ENCODE peak calls at places on chromosome 21, in six cellular contexts. J, U, O, T, P and C are unnamed samples.

GRCh38 chr21:45574691-45575090 is 32.5 kb upstream of the SLC19A1 start:
- DNase-seq in J (no peak), P (no peak), U (no peak), T (no peak), O (no peak), C (no peak)

GRCh38 chr21:17387030-17387617 is 125.7 kb upstream of the CXADR start:
- DNase-seq in U (peak), J (peak), P (peak), O (peak), T (peak), C (peak)

GRCh38 chr21:17491716-17492414 is 21.0 kb upstream of the CXADR start:
- DNase-seq in T (peak), U (no peak), J (peak), P (no peak), O (peak), C (no peak)

GRCh38 chr21:15062566-15062965 is 2.2 kb downstream of the NRIP1 start:
- DNase-seq in O (peak), T (no peak), P (no peak), U (no peak), J (no peak), C (peak)

GRCh38 chr21:14968821-14969220 is 96.0 kb downstream of the NRIP1 start:
- DNase-seq in J (no peak), U (no peak), T (no peak), P (no peak), O (peak), C (no peak)

GRCh38 chr21:45435405-45435981 is 30.5 kb downstream of the COL18A1 start:
- DNase-seq in U (no peak), P (no peak), J (no peak), T (no peak), O (no peak), C (no peak)

GRCh38 chr21:45317401-45318145 is 29.9 kb upstream of the POFUT2 start:
- DNase-seq in P (no peak), T (no peak), J (no peak), O (peak), U (no peak), C (no peak)

GRCh38 chr21:35678393-35678792 is 381.9 kb downstream of the SETD4 start:
- DNase-seq in T (no peak), J (no peak), P (no peak), O (no peak), U (no peak), C (no peak)

GRCh38 chr21:17613242-17613676 is 558 bp upstream of the BTG3 start:
- DNase-seq in O (peak), P (no peak), T (peak), U (peak), J (peak), C (peak)

GRCh38 chr21:15415541-15416261 is 314.1 kb upstream of the USP25 start:
- DNase-seq in T (no peak), U (no peak), O (peak), J (peak), P (no peak), C (no peak)

GRCh38 chr21:16072692-16073091 is 342.9 kb downstream of the USP25 start:
- DNase-seq in P (no peak), T (peak), O (peak), U (no peak), J (no peak), C (no peak)

GRCh38 chr21:27477321-27477720 is 510.4 kb upstream of the ADAMTS5 start:
- DNase-seq in P (no peak), U (no peak), O (no peak), T (no peak), J (no peak), C (no peak)

GRCh38 chr21:27480841-27481261 is 514.0 kb upstream of the ADAMTS5 start:
- DNase-seq in P (no peak), U (no peak), T (no peak), O (peak), J (no peak), C (no peak)

GRCh38 chr21:27475363-27475955 is 508.6 kb upstream of the ADAMTS5 start:
- DNase-seq in U (no peak), O (no peak), J (no peak), T (no peak), P (no peak), C (no peak)

DNA sequence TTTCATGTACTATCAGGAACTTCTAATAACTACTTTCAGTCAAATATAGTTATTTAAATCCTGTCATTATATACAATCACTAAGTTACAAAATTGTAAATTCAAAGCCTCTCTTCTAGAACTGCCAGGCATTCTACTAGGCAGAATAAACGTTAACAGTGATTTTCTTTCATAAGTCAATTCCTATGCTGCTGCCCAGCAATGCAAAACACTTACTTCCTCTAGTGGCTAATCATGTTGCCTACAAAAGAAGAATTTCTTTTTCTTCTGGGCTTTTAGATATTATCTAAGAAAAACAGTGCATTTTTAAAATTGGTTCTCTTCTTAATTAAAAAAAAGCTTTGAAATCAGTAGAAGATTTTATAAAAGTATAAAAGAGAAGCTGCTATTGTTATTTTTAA is 509.8 kb upstream of the ADAMTS5 start:
- DNase-seq in T (peak), U (no peak), O (peak), P (no peak), J (peak), C (no peak)
- TF ChIP-seq CTCF in T (peak), U (no peak), O (peak), P (peak), J (peak), C (no peak)

GRCh38 chr21:37658994-37659458 is 257.2 kb downstream of the KCNJ6 start:
- DNase-seq in J (peak), O (peak), T (peak), P (no peak), U (no peak), C (no peak)
- TF ChIP-seq CTCF in J (no peak), O (peak), T (peak), P (no peak), U (peak), C (no peak)

GRCh38 chr21:43797925-43798715 is 8.7 kb downstream of the RRP1 start:
- DNase-seq in O (no peak), P (no peak), J (no peak), T (no peak), U (no peak), C (no peak)
- TF ChIP-seq CTCF in O (no peak), P (no peak), J (no peak), T (no peak), U (no peak), C (no peak)

GRCh38 chr21:20445971-20446370 is 552.2 kb upstream of the NCAM2 start:
- DNase-seq in J (no peak), T (no peak), O (no peak), U (no peak), P (no peak), C (no peak)

DNA sequence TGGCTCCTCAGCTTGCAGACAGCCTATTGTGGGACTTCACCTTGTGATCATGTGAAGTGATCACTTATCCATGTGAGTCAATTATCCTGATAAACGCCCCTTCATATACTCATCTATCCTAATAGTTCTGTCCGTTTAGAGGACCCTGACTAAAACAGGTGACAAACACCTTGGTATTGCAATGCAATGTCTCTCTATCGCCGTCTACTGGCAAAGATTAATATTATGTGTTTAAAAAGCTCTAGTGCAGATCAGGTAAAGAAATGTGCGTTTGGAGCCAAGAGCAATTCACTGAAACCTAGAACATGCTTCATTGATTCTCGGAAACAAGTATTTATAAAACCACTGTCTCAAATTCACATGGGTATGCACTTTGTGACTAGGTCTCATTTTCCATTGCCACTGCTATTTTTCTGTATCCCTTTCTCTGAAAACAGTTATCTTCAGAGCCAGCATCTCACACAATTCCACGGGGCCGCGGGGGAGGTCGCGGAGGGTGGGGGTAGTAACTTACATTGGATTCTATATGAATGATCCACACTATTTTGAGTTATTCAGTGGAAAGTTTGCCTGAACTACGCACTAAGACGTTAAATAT is 554.6 kb upstream of the NCAM2 start:
- DNase-seq in U (no peak), P (no peak), J (no peak), T (peak), O (no peak), C (no peak)
- TF ChIP-seq CTCF in U (no peak), P (peak), J (peak), T (peak), O (peak), C (no peak)

GRCh38 chr21:33817663-33818433 is 97.8 kb downstream of the ATP5PO start:
- DNase-seq in T (no peak), O (no peak), U (no peak), J (peak), P (peak), C (no peak)
- TF ChIP-seq CTCF in T (no peak), O (no peak), U (no peak), J (no peak), P (no peak), C (no peak)

GRCh38 chr21:42288962-42289361 is 26.2 kb downstream of the TFF3 start:
- DNase-seq in P (no peak), T (no peak), U (no peak), J (no peak), O (no peak), C (no peak)

GRCh38 chr21:42287193-42288083 is 27.8 kb downstream of the TFF3 start:
- DNase-seq in P (no peak), J (no peak), O (no peak), U (no peak), T (no peak), C (no peak)

GRCh38 chr21:42291751-42292562 is 23.3 kb downstream of the TFF3 start:
- DNase-seq in U (no peak), T (no peak), J (no peak), P (no peak), O (no peak), C (no peak)

GRCh38 chr21:42291003-42291750 is 24.0 kb downstream of the TFF3 start:
- DNase-seq in U (no peak), J (no peak), O (no peak), P (no peak), T (no peak), C (no peak)

GRCh38 chr21:42289926-42290325 is 25.3 kb downstream of the TFF3 start:
- DNase-seq in O (no peak), U (no peak), J (peak), T (no peak), P (no peak), C (no peak)
- TF ChIP-seq CTCF in O (no peak), U (no peak), J (no peak), T (no peak), P (no peak), C (no peak)

GRCh38 chr21:44067011-44067839 is 40.0 kb upstream of the PWP2 start:
- DNase-seq in P (no peak), T (peak), J (no peak), U (no peak), O (no peak), C (no peak)
- TF ChIP-seq CTCF in P (no peak), T (no peak), J (no peak), U (no peak), O (no peak), C (no peak)

GRCh38 chr21:42862774-42863503 is 16.4 kb downstream of the WDR4 start:
- DNase-seq in P (no peak), T (peak), J (no peak), U (peak), O (no peak), C (no peak)
- TF ChIP-seq CTCF in P (no peak), T (no peak), J (no peak), U (no peak), O (no peak), C (no peak)

DNA sequence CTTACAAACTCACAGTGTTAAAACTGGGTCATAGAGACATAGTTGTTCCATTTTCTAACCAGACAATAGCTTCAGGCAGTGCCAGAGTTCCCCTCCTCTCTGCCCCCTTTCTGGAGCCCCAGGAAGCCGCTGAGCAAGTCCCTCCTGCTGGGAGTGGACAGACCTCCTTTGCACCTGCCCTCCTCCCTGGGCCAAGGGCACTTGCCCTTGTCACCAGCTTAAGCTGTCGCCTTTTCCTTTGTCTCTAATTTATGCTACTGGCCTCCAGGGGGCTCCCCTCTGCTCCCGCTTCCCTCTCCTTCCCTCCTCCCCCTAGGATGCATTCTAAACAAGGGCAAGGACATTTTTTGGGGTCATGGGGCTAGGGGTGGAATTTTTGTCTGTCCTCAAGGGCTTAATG is 182.4 kb downstream of the MIS18A start:
- DNase-seq in P (peak), J (peak), O (no peak), T (no peak), U (no peak), C (peak)
- TF ChIP-seq CTCF in P (peak), J (no peak), O (peak), T (peak), U (no peak), C (peak)

DNA sequence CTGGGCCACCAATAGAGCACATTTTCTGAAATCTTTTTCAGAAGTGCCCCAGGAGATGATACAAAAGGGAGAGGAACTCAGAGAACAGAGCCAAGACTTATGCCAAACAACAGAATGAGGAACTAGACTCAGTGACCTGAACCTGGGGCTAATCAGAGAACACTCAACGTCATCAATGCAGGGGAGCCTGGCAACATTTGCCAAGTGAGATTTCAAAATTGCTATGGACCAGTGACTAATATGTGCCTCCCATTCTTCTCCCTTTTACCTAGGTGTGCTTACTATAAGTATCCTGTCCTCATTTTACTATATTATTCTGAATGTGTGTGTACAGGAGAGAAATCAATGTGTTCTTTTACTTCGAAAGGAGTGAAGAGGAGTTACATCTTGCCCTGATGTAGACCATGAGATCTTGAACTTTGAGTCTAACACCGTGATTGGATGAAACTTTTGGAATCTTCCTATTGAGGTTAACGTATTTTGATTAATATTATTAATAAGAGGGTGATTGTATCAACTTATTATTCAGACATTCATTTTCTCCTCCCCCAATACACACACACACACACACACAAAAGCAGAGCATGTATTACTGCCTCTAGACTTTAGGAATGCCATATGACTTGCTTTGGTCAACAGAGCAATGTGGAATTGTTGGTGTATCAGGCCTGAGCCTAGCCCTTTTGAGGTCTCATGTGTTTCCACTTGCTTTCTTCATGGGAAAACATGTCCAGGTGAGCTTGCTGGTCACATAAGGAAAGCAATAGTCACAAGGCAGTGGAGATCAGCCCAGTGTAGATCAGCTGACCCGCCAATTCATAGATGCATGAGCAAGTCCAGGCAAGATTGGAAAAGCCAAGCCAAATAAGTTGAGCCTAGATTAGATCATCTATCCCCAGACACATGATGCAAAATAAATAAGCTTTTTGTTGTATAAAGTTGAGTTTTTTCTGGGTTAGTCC is 80.3 kb upstream of the ETS2 start:
- DNase-seq in U (no peak), T (no peak), J (no peak), P (no peak), O (no peak), C (no peak)
- TF ChIP-seq CTCF in U (no peak), T (no peak), J (no peak), P (no peak), O (no peak), C (no peak)